ENCODE peak calls at places on chromosomes 11 and 22, in six cellular contexts. One of them, this sample, is unnamed.

GRCh38 chr11:72712876-72713275 is 38.7 kb upstream of the PDE2A start:
- ATAC-seq in IMR-90: no peak
- ATAC-seq in naive thymus-derived CD4-positive, alpha-beta T cell: no peak
- ATAC-seq in activated naive CD8-positive, alpha-beta T cell treated with anti-CD3 and anti-CD28 coated beads, Interleukin-2, amount 50 U/mL, for 24 hours: no peak
- ATAC-seq in CD8-positive, alpha-beta T cell: no peak
- ATAC-seq in activated CD8-positive, alpha-beta T cell treated with anti-CD3 and anti-CD28 coated beads, Interleukin-2, amount 10 ng/mL, durations not matched to agents 7 days and 5 days: no peak
- ATAC-seq in this sample: no peak

GRCh38 chr11:69746780-69747742 is 28.1 kb downstream of the FGF4 start:
- ATAC-seq in IMR-90: no peak
- ATAC-seq in naive thymus-derived CD4-positive, alpha-beta T cell: no peak
- ATAC-seq in activated naive CD8-positive, alpha-beta T cell treated with anti-CD3 and anti-CD28 coated beads, Interleukin-2, amount 50 U/mL, for 24 hours: no peak
- ATAC-seq in CD8-positive, alpha-beta T cell: no peak
- ATAC-seq in activated CD8-positive, alpha-beta T cell treated with anti-CD3 and anti-CD28 coated beads, Interleukin-2, amount 10 ng/mL, durations not matched to agents 7 days and 5 days: no peak
- ATAC-seq in this sample: no peak

GRCh38 chr11:73317373-73317772 is 9.3 kb downstream of the ARHGEF17 start:
- ATAC-seq in IMR-90: no peak
- ATAC-seq in naive thymus-derived CD4-positive, alpha-beta T cell: no peak
- ATAC-seq in activated naive CD8-positive, alpha-beta T cell treated with anti-CD3 and anti-CD28 coated beads, Interleukin-2, amount 50 U/mL, for 24 hours: no peak
- ATAC-seq in CD8-positive, alpha-beta T cell: no peak
- ATAC-seq in activated CD8-positive, alpha-beta T cell treated with anti-CD3 and anti-CD28 coated beads, Interleukin-2, amount 10 ng/mL, durations not matched to agents 7 days and 5 days: no peak
- ATAC-seq in this sample: no peak

GRCh38 chr11:123853038-123853437 is 32.4 kb downstream of the TMEM225 start:
- ATAC-seq in IMR-90: no peak
- ATAC-seq in naive thymus-derived CD4-positive, alpha-beta T cell: no peak
- ATAC-seq in activated naive CD8-positive, alpha-beta T cell treated with anti-CD3 and anti-CD28 coated beads, Interleukin-2, amount 50 U/mL, for 24 hours: no peak
- ATAC-seq in CD8-positive, alpha-beta T cell: no peak
- ATAC-seq in activated CD8-positive, alpha-beta T cell treated with anti-CD3 and anti-CD28 coated beads, Interleukin-2, amount 10 ng/mL, durations not matched to agents 7 days and 5 days: no peak
- ATAC-seq in this sample: no peak

GRCh38 chr11:68340003-68340767 is 27.8 kb downstream of the LRP5 start:
- ATAC-seq in IMR-90: no peak
- ATAC-seq in naive thymus-derived CD4-positive, alpha-beta T cell: peak; percentile 55
- ATAC-seq in activated naive CD8-positive, alpha-beta T cell treated with anti-CD3 and anti-CD28 coated beads, Interleukin-2, amount 50 U/mL, for 24 hours: peak; percentile 74
- ATAC-seq in CD8-positive, alpha-beta T cell: peak; percentile 77
- ATAC-seq in activated CD8-positive, alpha-beta T cell treated with anti-CD3 and anti-CD28 coated beads, Interleukin-2, amount 10 ng/mL, durations not matched to agents 7 days and 5 days: peak; percentile 85
- ATAC-seq in this sample: no peak

GRCh38 chr11:25910090-25910489 is 421.8 kb upstream of the ANO3 start:
- ATAC-seq in IMR-90: no peak
- ATAC-seq in naive thymus-derived CD4-positive, alpha-beta T cell: no peak
- ATAC-seq in activated naive CD8-positive, alpha-beta T cell treated with anti-CD3 and anti-CD28 coated beads, Interleukin-2, amount 50 U/mL, for 24 hours: no peak
- ATAC-seq in CD8-positive, alpha-beta T cell: no peak
- ATAC-seq in activated CD8-positive, alpha-beta T cell treated with anti-CD3 and anti-CD28 coated beads, Interleukin-2, amount 10 ng/mL, durations not matched to agents 7 days and 5 days: no peak
- ATAC-seq in this sample: peak; percentile 81

GRCh38 chr11:125393331-125393730 is 102.7 kb downstream of the FEZ1 start:
- ATAC-seq in IMR-90: no peak
- ATAC-seq in naive thymus-derived CD4-positive, alpha-beta T cell: no peak
- ATAC-seq in activated naive CD8-positive, alpha-beta T cell treated with anti-CD3 and anti-CD28 coated beads, Interleukin-2, amount 50 U/mL, for 24 hours: no peak
- ATAC-seq in CD8-positive, alpha-beta T cell: no peak
- ATAC-seq in activated CD8-positive, alpha-beta T cell treated with anti-CD3 and anti-CD28 coated beads, Interleukin-2, amount 10 ng/mL, durations not matched to agents 7 days and 5 days: no peak
- ATAC-seq in this sample: no peak

GRCh38 chr11:15248749-15249148 is 134.0 kb downstream of the INSC start:
- ATAC-seq in IMR-90: no peak
- ATAC-seq in naive thymus-derived CD4-positive, alpha-beta T cell: no peak
- ATAC-seq in activated naive CD8-positive, alpha-beta T cell treated with anti-CD3 and anti-CD28 coated beads, Interleukin-2, amount 50 U/mL, for 24 hours: no peak
- ATAC-seq in CD8-positive, alpha-beta T cell: no peak
- ATAC-seq in activated CD8-positive, alpha-beta T cell treated with anti-CD3 and anti-CD28 coated beads, Interleukin-2, amount 10 ng/mL, durations not matched to agents 7 days and 5 days: no peak
- ATAC-seq in this sample: no peak

GRCh38 chr22:46377566-46378498 is 42.3 kb downstream of the TRMU start:
- ATAC-seq in IMR-90: peak; percentile 17
- ATAC-seq in naive thymus-derived CD4-positive, alpha-beta T cell: no peak
- ATAC-seq in activated naive CD8-positive, alpha-beta T cell treated with anti-CD3 and anti-CD28 coated beads, Interleukin-2, amount 50 U/mL, for 24 hours: no peak
- ATAC-seq in CD8-positive, alpha-beta T cell: no peak
- ATAC-seq in activated CD8-positive, alpha-beta T cell treated with anti-CD3 and anti-CD28 coated beads, Interleukin-2, amount 10 ng/mL, durations not matched to agents 7 days and 5 days: no peak
- ATAC-seq in this sample: peak; percentile 69

GRCh38 chr11:88345408-88345807 is 7.9 kb upstream of the CTSC start:
- ATAC-seq in IMR-90: no peak
- ATAC-seq in naive thymus-derived CD4-positive, alpha-beta T cell: peak; percentile 59
- ATAC-seq in activated naive CD8-positive, alpha-beta T cell treated with anti-CD3 and anti-CD28 coated beads, Interleukin-2, amount 50 U/mL, for 24 hours: peak; percentile 93
- ATAC-seq in CD8-positive, alpha-beta T cell: peak; percentile 52
- ATAC-seq in activated CD8-positive, alpha-beta T cell treated with anti-CD3 and anti-CD28 coated beads, Interleukin-2, amount 10 ng/mL, durations not matched to agents 7 days and 5 days: peak; percentile 74
- ATAC-seq in this sample: no peak

GRCh38 chr22:42877597-42878340 is 20.7 kb upstream of the ARFGAP3 start:
- ATAC-seq in IMR-90: no peak
- ATAC-seq in naive thymus-derived CD4-positive, alpha-beta T cell: no peak
- ATAC-seq in activated naive CD8-positive, alpha-beta T cell treated with anti-CD3 and anti-CD28 coated beads, Interleukin-2, amount 50 U/mL, for 24 hours: no peak
- ATAC-seq in CD8-positive, alpha-beta T cell: no peak
- ATAC-seq in activated CD8-positive, alpha-beta T cell treated with anti-CD3 and anti-CD28 coated beads, Interleukin-2, amount 10 ng/mL, durations not matched to agents 7 days and 5 days: no peak
- ATAC-seq in this sample: no peak

GRCh38 chr11:96149743-96150555 is 193.0 kb downstream of the MAML2 start:
- ATAC-seq in IMR-90: peak; percentile 74
- ATAC-seq in naive thymus-derived CD4-positive, alpha-beta T cell: no peak
- ATAC-seq in activated naive CD8-positive, alpha-beta T cell treated with anti-CD3 and anti-CD28 coated beads, Interleukin-2, amount 50 U/mL, for 24 hours: peak; percentile 88
- ATAC-seq in CD8-positive, alpha-beta T cell: no peak
- ATAC-seq in activated CD8-positive, alpha-beta T cell treated with anti-CD3 and anti-CD28 coated beads, Interleukin-2, amount 10 ng/mL, durations not matched to agents 7 days and 5 days: no peak
- ATAC-seq in this sample: peak; percentile 71

GRCh38 chr22:19843857-19844422 is 10.7 kb downstream of the GNB1L start:
- ATAC-seq in IMR-90: no peak
- ATAC-seq in naive thymus-derived CD4-positive, alpha-beta T cell: peak; percentile 26
- ATAC-seq in activated naive CD8-positive, alpha-beta T cell treated with anti-CD3 and anti-CD28 coated beads, Interleukin-2, amount 50 U/mL, for 24 hours: no peak
- ATAC-seq in CD8-positive, alpha-beta T cell: no peak
- ATAC-seq in activated CD8-positive, alpha-beta T cell treated with anti-CD3 and anti-CD28 coated beads, Interleukin-2, amount 10 ng/mL, durations not matched to agents 7 days and 5 days: no peak
- ATAC-seq in this sample: no peak

GRCh38 chr11:121932646-121933185 is 183.3 kb downstream of the BLID start:
- ATAC-seq in IMR-90: no peak
- ATAC-seq in naive thymus-derived CD4-positive, alpha-beta T cell: no peak
- ATAC-seq in activated naive CD8-positive, alpha-beta T cell treated with anti-CD3 and anti-CD28 coated beads, Interleukin-2, amount 50 U/mL, for 24 hours: no peak
- ATAC-seq in CD8-positive, alpha-beta T cell: no peak
- ATAC-seq in activated CD8-positive, alpha-beta T cell treated with anti-CD3 and anti-CD28 coated beads, Interleukin-2, amount 10 ng/mL, durations not matched to agents 7 days and 5 days: no peak
- ATAC-seq in this sample: no peak

GRCh38 chr11:83583953-83584352 is 297.8 kb upstream of the CCDC90B start:
- ATAC-seq in IMR-90: peak; percentile 93
- ATAC-seq in naive thymus-derived CD4-positive, alpha-beta T cell: no peak
- ATAC-seq in activated naive CD8-positive, alpha-beta T cell treated with anti-CD3 and anti-CD28 coated beads, Interleukin-2, amount 50 U/mL, for 24 hours: peak; percentile 93
- ATAC-seq in CD8-positive, alpha-beta T cell: no peak
- ATAC-seq in activated CD8-positive, alpha-beta T cell treated with anti-CD3 and anti-CD28 coated beads, Interleukin-2, amount 10 ng/mL, durations not matched to agents 7 days and 5 days: no peak
- ATAC-seq in this sample: peak; percentile 86

GRCh38 chr11:55956521-55956920 is 13.2 kb downstream of the OR10AG1 start:
- ATAC-seq in IMR-90: no peak
- ATAC-seq in naive thymus-derived CD4-positive, alpha-beta T cell: no peak
- ATAC-seq in activated naive CD8-positive, alpha-beta T cell treated with anti-CD3 and anti-CD28 coated beads, Interleukin-2, amount 50 U/mL, for 24 hours: no peak
- ATAC-seq in CD8-positive, alpha-beta T cell: no peak
- ATAC-seq in activated CD8-positive, alpha-beta T cell treated with anti-CD3 and anti-CD28 coated beads, Interleukin-2, amount 10 ng/mL, durations not matched to agents 7 days and 5 days: no peak
- ATAC-seq in this sample: no peak

GRCh38 chr11:76086713-76087635 is 119.3 kb downstream of the WNT11 start:
- ATAC-seq in IMR-90: peak; percentile 93
- ATAC-seq in naive thymus-derived CD4-positive, alpha-beta T cell: no peak
- ATAC-seq in activated naive CD8-positive, alpha-beta T cell treated with anti-CD3 and anti-CD28 coated beads, Interleukin-2, amount 50 U/mL, for 24 hours: no peak
- ATAC-seq in CD8-positive, alpha-beta T cell: no peak
- ATAC-seq in activated CD8-positive, alpha-beta T cell treated with anti-CD3 and anti-CD28 coated beads, Interleukin-2, amount 10 ng/mL, durations not matched to agents 7 days and 5 days: no peak
- ATAC-seq in this sample: no peak

GRCh38 chr22:27629908-27630733 is 171.4 kb downstream of the MN1 start:
- ATAC-seq in IMR-90: no peak
- ATAC-seq in naive thymus-derived CD4-positive, alpha-beta T cell: no peak
- ATAC-seq in activated naive CD8-positive, alpha-beta T cell treated with anti-CD3 and anti-CD28 coated beads, Interleukin-2, amount 50 U/mL, for 24 hours: no peak
- ATAC-seq in CD8-positive, alpha-beta T cell: no peak
- ATAC-seq in activated CD8-positive, alpha-beta T cell treated with anti-CD3 and anti-CD28 coated beads, Interleukin-2, amount 10 ng/mL, durations not matched to agents 7 days and 5 days: no peak
- ATAC-seq in this sample: no peak

GRCh38 chr11:70913715-70914231 is 338.6 kb downstream of the SHANK2 start:
- ATAC-seq in IMR-90: no peak
- ATAC-seq in naive thymus-derived CD4-positive, alpha-beta T cell: no peak
- ATAC-seq in activated naive CD8-positive, alpha-beta T cell treated with anti-CD3 and anti-CD28 coated beads, Interleukin-2, amount 50 U/mL, for 24 hours: no peak
- ATAC-seq in CD8-positive, alpha-beta T cell: no peak
- ATAC-seq in activated CD8-positive, alpha-beta T cell treated with anti-CD3 and anti-CD28 coated beads, Interleukin-2, amount 10 ng/mL, durations not matched to agents 7 days and 5 days: no peak
- ATAC-seq in this sample: no peak

GRCh38 chr11:9099617-9100016 is 8.2 kb upstream of the SCUBE2 start:
- ATAC-seq in IMR-90: no peak
- ATAC-seq in naive thymus-derived CD4-positive, alpha-beta T cell: no peak
- ATAC-seq in activated naive CD8-positive, alpha-beta T cell treated with anti-CD3 and anti-CD28 coated beads, Interleukin-2, amount 50 U/mL, for 24 hours: no peak
- ATAC-seq in CD8-positive, alpha-beta T cell: no peak
- ATAC-seq in activated CD8-positive, alpha-beta T cell treated with anti-CD3 and anti-CD28 coated beads, Interleukin-2, amount 10 ng/mL, durations not matched to agents 7 days and 5 days: no peak
- ATAC-seq in this sample: no peak

GRCh38 chr11:95516786-95517185 is 272.8 kb downstream of the FAM76B start:
- ATAC-seq in IMR-90: peak; percentile 58
- ATAC-seq in naive thymus-derived CD4-positive, alpha-beta T cell: no peak
- ATAC-seq in activated naive CD8-positive, alpha-beta T cell treated with anti-CD3 and anti-CD28 coated beads, Interleukin-2, amount 50 U/mL, for 24 hours: no peak
- ATAC-seq in CD8-positive, alpha-beta T cell: no peak
- ATAC-seq in activated CD8-positive, alpha-beta T cell treated with anti-CD3 and anti-CD28 coated beads, Interleukin-2, amount 10 ng/mL, durations not matched to agents 7 days and 5 days: no peak
- ATAC-seq in this sample: peak; percentile 18

GRCh38 chr22:22201925-22202343 is 42.7 kb upstream of the VPREB1 start:
- ATAC-seq in IMR-90: no peak
- ATAC-seq in naive thymus-derived CD4-positive, alpha-beta T cell: no peak
- ATAC-seq in activated naive CD8-positive, alpha-beta T cell treated with anti-CD3 and anti-CD28 coated beads, Interleukin-2, amount 50 U/mL, for 24 hours: no peak
- ATAC-seq in CD8-positive, alpha-beta T cell: no peak
- ATAC-seq in activated CD8-positive, alpha-beta T cell treated with anti-CD3 and anti-CD28 coated beads, Interleukin-2, amount 10 ng/mL, durations not matched to agents 7 days and 5 days: no peak
- ATAC-seq in this sample: no peak

GRCh38 chr11:47724041-47724729 is 9.0 kb upstream of the AGBL2 start:
- ATAC-seq in IMR-90: peak; percentile 83
- ATAC-seq in naive thymus-derived CD4-positive, alpha-beta T cell: no peak
- ATAC-seq in activated naive CD8-positive, alpha-beta T cell treated with anti-CD3 and anti-CD28 coated beads, Interleukin-2, amount 50 U/mL, for 24 hours: peak; percentile 33
- ATAC-seq in CD8-positive, alpha-beta T cell: no peak
- ATAC-seq in activated CD8-positive, alpha-beta T cell treated with anti-CD3 and anti-CD28 coated beads, Interleukin-2, amount 10 ng/mL, durations not matched to agents 7 days and 5 days: no peak
- ATAC-seq in this sample: no peak

GRCh38 chr11:85947431-85948272 is 92.5 kb downstream of the CCDC83 start:
- ATAC-seq in IMR-90: peak; percentile 73
- ATAC-seq in naive thymus-derived CD4-positive, alpha-beta T cell: peak; percentile 68
- ATAC-seq in activated naive CD8-positive, alpha-beta T cell treated with anti-CD3 and anti-CD28 coated beads, Interleukin-2, amount 50 U/mL, for 24 hours: peak; percentile 93
- ATAC-seq in CD8-positive, alpha-beta T cell: no peak
- ATAC-seq in activated CD8-positive, alpha-beta T cell treated with anti-CD3 and anti-CD28 coated beads, Interleukin-2, amount 10 ng/mL, durations not matched to agents 7 days and 5 days: no peak
- ATAC-seq in this sample: peak; percentile 47

GRCh38 chr11:66542362-66542761 is 3.5 kb downstream of the ZDHHC24 start:
- ATAC-seq in IMR-90: no peak
- ATAC-seq in naive thymus-derived CD4-positive, alpha-beta T cell: no peak
- ATAC-seq in activated naive CD8-positive, alpha-beta T cell treated with anti-CD3 and anti-CD28 coated beads, Interleukin-2, amount 50 U/mL, for 24 hours: no peak
- ATAC-seq in CD8-positive, alpha-beta T cell: no peak
- ATAC-seq in activated CD8-positive, alpha-beta T cell treated with anti-CD3 and anti-CD28 coated beads, Interleukin-2, amount 10 ng/mL, durations not matched to agents 7 days and 5 days: no peak
- ATAC-seq in this sample: no peak

GRCh38 chr22:36497910-36498669 is 8.8 kb downstream of the FOXRED2 start:
- ATAC-seq in IMR-90: no peak
- ATAC-seq in naive thymus-derived CD4-positive, alpha-beta T cell: no peak
- ATAC-seq in activated naive CD8-positive, alpha-beta T cell treated with anti-CD3 and anti-CD28 coated beads, Interleukin-2, amount 50 U/mL, for 24 hours: no peak
- ATAC-seq in CD8-positive, alpha-beta T cell: no peak
- ATAC-seq in activated CD8-positive, alpha-beta T cell treated with anti-CD3 and anti-CD28 coated beads, Interleukin-2, amount 10 ng/mL, durations not matched to agents 7 days and 5 days: no peak
- ATAC-seq in this sample: no peak

GRCh38 chr11:74138021-74138420 is 32.8 kb downstream of the C2CD3 start:
- ATAC-seq in IMR-90: peak; percentile 38
- ATAC-seq in naive thymus-derived CD4-positive, alpha-beta T cell: no peak
- ATAC-seq in activated naive CD8-positive, alpha-beta T cell treated with anti-CD3 and anti-CD28 coated beads, Interleukin-2, amount 50 U/mL, for 24 hours: no peak
- ATAC-seq in CD8-positive, alpha-beta T cell: no peak
- ATAC-seq in activated CD8-positive, alpha-beta T cell treated with anti-CD3 and anti-CD28 coated beads, Interleukin-2, amount 10 ng/mL, durations not matched to agents 7 days and 5 days: no peak
- ATAC-seq in this sample: peak; percentile 63

GRCh38 chr11:1968454-1968995 is 21.4 kb downstream of the MRPL23 start:
- ATAC-seq in IMR-90: no peak
- ATAC-seq in naive thymus-derived CD4-positive, alpha-beta T cell: no peak
- ATAC-seq in activated naive CD8-positive, alpha-beta T cell treated with anti-CD3 and anti-CD28 coated beads, Interleukin-2, amount 50 U/mL, for 24 hours: no peak
- ATAC-seq in CD8-positive, alpha-beta T cell: no peak
- ATAC-seq in activated CD8-positive, alpha-beta T cell treated with anti-CD3 and anti-CD28 coated beads, Interleukin-2, amount 10 ng/mL, durations not matched to agents 7 days and 5 days: no peak
- ATAC-seq in this sample: peak; percentile 11

GRCh38 chr22:29782061-29782845 is 15.1 kb downstream of the UQCR10 start:
- ATAC-seq in IMR-90: peak; percentile 27
- ATAC-seq in naive thymus-derived CD4-positive, alpha-beta T cell: no peak
- ATAC-seq in activated naive CD8-positive, alpha-beta T cell treated with anti-CD3 and anti-CD28 coated beads, Interleukin-2, amount 50 U/mL, for 24 hours: no peak
- ATAC-seq in CD8-positive, alpha-beta T cell: no peak
- ATAC-seq in activated CD8-positive, alpha-beta T cell treated with anti-CD3 and anti-CD28 coated beads, Interleukin-2, amount 10 ng/mL, durations not matched to agents 7 days and 5 days: no peak
- ATAC-seq in this sample: peak; percentile 93

GRCh38 chr22:30717331-30717921 is 22.8 kb downstream of the OSBP2 start:
- ATAC-seq in IMR-90: peak; percentile 89
- ATAC-seq in naive thymus-derived CD4-positive, alpha-beta T cell: no peak
- ATAC-seq in activated naive CD8-positive, alpha-beta T cell treated with anti-CD3 and anti-CD28 coated beads, Interleukin-2, amount 50 U/mL, for 24 hours: no peak
- ATAC-seq in CD8-positive, alpha-beta T cell: no peak
- ATAC-seq in activated CD8-positive, alpha-beta T cell treated with anti-CD3 and anti-CD28 coated beads, Interleukin-2, amount 10 ng/mL, durations not matched to agents 7 days and 5 days: no peak
- ATAC-seq in this sample: no peak

GRCh38 chr11:2196970-2197770 is 25.6 kb upstream of the TH start:
- ATAC-seq in IMR-90: peak; percentile 93
- ATAC-seq in naive thymus-derived CD4-positive, alpha-beta T cell: peak; percentile 89
- ATAC-seq in activated naive CD8-positive, alpha-beta T cell treated with anti-CD3 and anti-CD28 coated beads, Interleukin-2, amount 50 U/mL, for 24 hours: peak; percentile 72
- ATAC-seq in CD8-positive, alpha-beta T cell: peak; percentile 93
- ATAC-seq in activated CD8-positive, alpha-beta T cell treated with anti-CD3 and anti-CD28 coated beads, Interleukin-2, amount 10 ng/mL, durations not matched to agents 7 days and 5 days: peak; percentile 88
- ATAC-seq in this sample: peak; percentile 78

This sample was measured in esophagus mucosa.